ENCODE peak calls at places on chromosomes 12 and 14, in four cellular contexts. K is AG09309; R is activated CD4-positive, alpha-beta T cell treated with anti-CD3 and anti-CD28 coated beads, Interleukin-2, amount 10 ng/mL, durations not matched to agents 7 days and 5 days; V is mesendoderm. P is an unnamed sample.

GRCh38 chr14:77022219-77022852 is 6.2 kb downstream of the IRF2BPL start:
- DNase-seq in R (no peak), V (no peak), K (no peak), P (peak; percentile 87)

GRCh38 chr12:107779077-107779840 is 4.8 kb downstream of the ASCL4 start:
- DNase-seq in K (no peak), R (no peak), V (no peak), P (no peak)

GRCh38 chr12:22083167-22083566 is 37.1 kb downstream of the CMAS start:
- DNase-seq in V (no peak), R (peak; percentile 37), K (no peak), P (peak; percentile 33)

GRCh38 chr12:79933580-79934264 is 1.2 kb downstream of the PPP1R12A start:
- DNase-seq in K (no peak), R (peak; percentile 34), V (peak; percentile 40), P (peak; percentile 55)

GRCh38 chr12:24561411-24561871 is 387.5 kb downstream of the BCAT1 start:
- DNase-seq in K (no peak), R (no peak), V (peak; percentile 91), P (peak; percentile 77)

GRCh38 chr14:69711471-69712216 is 55.3 kb upstream of the SRSF5 start:
- DNase-seq in V (no peak), R (no peak), K (no peak), P (no peak)

GRCh38 chr12:10001141-10001778 is 2.3 kb upstream of the CLEC1B start:
- DNase-seq in V (no peak), K (no peak), R (no peak), P (no peak)

GRCh38 chr12:132806857-132807256 is 21.8 kb downstream of the GOLGA3 start:
- DNase-seq in V (no peak), K (no peak), R (peak; percentile 15), P (no peak)

GRCh38 chr12:86256169-86256568 is at the start of gene MGAT4C:
- DNase-seq in K (no peak), R (no peak), V (no peak), P (peak; percentile 32)

GRCh38 chr12:63045020-63045860 is 105.8 kb downstream of the AVPR1A start:
- DNase-seq in R (no peak), K (peak; percentile 60), V (peak; percentile 86), P (peak; percentile 14)

GRCh38 chr12:121861549-121862254 is 3.0 kb upstream of the HPD start:
- DNase-seq in V (peak; percentile 36), K (no peak), R (no peak), P (peak; percentile 81)

GRCh38 chr12:41174602-41175001 is 13.5 kb upstream of the PDZRN4 start:
- DNase-seq in K (no peak), R (no peak), V (no peak), P (no peak)

P was measured in left kidney.